ENCODE peak calls at places on chromosomes 2 and 18, in ten cellular contexts. Z is activated T-cell treated with anti-CD3 and anti-CD28 coated beads, Interleukin-2, amount 50 U/mL, for 4 hours; Q is GM03348; Y is NCI-H510A; H is GM04503; U is activated CD8-positive, alpha-beta memory T cell treated with anti-CD3 and anti-CD28 coated beads for 24 hours; N is stromal cell of bone marrow; G is RPMI7951; E is IMR-90; F is pancreas. A is an unnamed sample.

GRCh38 chr2:15841776-15842554 is 98.4 kb upstream of the MYCN start:
- DNase-seq in Z (no peak), Y (no peak), N (no peak), H (no peak), F (no peak), G (no peak), E (no peak), U (no peak), Q (no peak), A (no peak)

GRCh38 chr2:111054791-111055627 is 65.7 kb upstream of the BCL2L11 start:
- DNase-seq in Q (no peak), H (no peak), F (no peak), G (no peak), N (no peak), E (no peak), Z (no peak), Y (peak), U (peak), A (no peak)

GRCh38 chr2:197599285-197599965 is 76.0 kb downstream of the RFTN2 start:
- DNase-seq in F (no peak), Z (peak), E (peak), Q (peak), G (peak), H (no peak), Y (peak), U (no peak), N (peak), A (no peak)

GRCh38 chr2:240237609-240238151 is 97.2 kb upstream of the OTOS start:
- DNase-seq in Y (no peak), G (peak), E (peak), Z (no peak), Q (no peak), H (no peak), F (peak), U (peak), N (no peak), A (no peak)

GRCh38 chr2:177553176-177553909 is 160.8 kb downstream of the AGPS start:
- DNase-seq in G (peak), U (no peak), N (peak), Z (no peak), Y (no peak), F (no peak), E (peak), Q (peak), H (no peak), A (peak)

GRCh38 chr2:177187631-177188312 is 24.8 kb upstream of the HNRNPA3 start:
- DNase-seq in U (no peak), G (peak), F (no peak), N (peak), Y (no peak), Q (peak), E (peak), Z (no peak), H (peak), A (no peak)

GRCh38 chr2:237254369-237254861 is 159.5 kb downstream of the COL6A3 start:
- DNase-seq in H (peak), Q (peak), E (peak), Z (no peak), U (no peak), N (peak), F (no peak), G (peak), Y (no peak), A (no peak)

GRCh38 chr18:10285283-10285640 is 169.2 kb upstream of the APCDD1 start:
- DNase-seq in U (no peak), H (no peak), G (no peak), Z (no peak), N (no peak), F (no peak), E (no peak), Y (no peak), Q (no peak), A (peak)

GRCh38 chr2:73894475-73894850 is 1.7 kb downstream of the ACTG2 start:
- DNase-seq in Z (no peak), G (no peak), Y (no peak), E (no peak), H (no peak), N (no peak), Q (no peak), U (no peak), F (no peak), A (no peak)

GRCh38 chr2:61179701-61180639 is 18.0 kb downstream of the C2orf74 start:
- DNase-seq in Z (no peak), Y (no peak), U (peak), Q (peak), G (peak), F (peak), N (peak), E (peak), H (peak), A (peak)

GRCh38 chr2:7225848-7226247 is 308.6 kb downstream of the RNF144A start:
- DNase-seq in Z (no peak), F (no peak), Y (no peak), U (no peak), N (no peak), H (no peak), G (no peak), Q (no peak), E (no peak), A (no peak)

GRCh38 chr2:37026050-37026449 is 58.1 kb downstream of the HEATR5B start:
- DNase-seq in E (no peak), Y (peak), H (no peak), Z (no peak), N (no peak), F (no peak), Q (no peak), G (peak), U (no peak), A (no peak)

GRCh38 chr2:43838560-43839267 is at the start of the genes ABCG5 and ABCG8:
- DNase-seq in G (no peak), H (no peak), E (no peak), Y (no peak), N (no peak), Z (no peak), Q (no peak), U (no peak), F (no peak), A (no peak)

GRCh38 chr2:170141865-170142264 is 36.1 kb upstream of the MYO3B start:
- DNase-seq in E (no peak), Z (no peak), H (no peak), G (no peak), N (no peak), Q (no peak), Y (no peak), F (no peak), U (no peak), A (no peak)

GRCh38 chr2:189369566-189369965 is 71.7 kb upstream of the WDR75 start:
- DNase-seq in G (peak), N (peak), Q (peak), F (no peak), E (peak), U (no peak), Y (no peak), H (no peak), Z (no peak), A (no peak)

GRCh38 chr2:201697899-201698298 is 545 bp downstream of the MPP4 start:
- DNase-seq in F (no peak), N (peak), Q (peak), Y (no peak), H (peak), E (peak), G (peak), Z (no peak), U (no peak), A (no peak)

GRCh38 chr2:655626-656025 is 21.6 kb downstream of the TMEM18 start:
- DNase-seq in G (peak), Q (peak), Y (no peak), E (peak), N (no peak), F (no peak), U (peak), H (no peak), Z (no peak), A (no peak)

GRCh38 chr18:72727038-72727690 is 140.6 kb downstream of the NETO1 start:
- DNase-seq in Y (no peak), N (no peak), G (peak), Z (no peak), U (no peak), Q (no peak), F (no peak), E (no peak), H (no peak), A (no peak)

GRCh38 chr2:170324640-170325046 is 146.7 kb downstream of the MYO3B start:
- DNase-seq in E (peak), H (no peak), N (peak), Q (peak), U (no peak), G (peak), Y (peak), Z (peak), F (peak), A (peak)

GRCh38 chr2:9164112-9164608 is 42.5 kb upstream of the ASAP2 start:
- DNase-seq in E (no peak), H (no peak), U (no peak), Z (no peak), G (no peak), N (no peak), Y (no peak), Q (no peak), F (no peak), A (no peak)

GRCh38 chr2:240564191-240564570 is 4.0 kb downstream of the DUSP28 start:
- DNase-seq in Y (no peak), Z (no peak), F (no peak), U (peak), E (no peak), N (no peak), Q (no peak), G (no peak), H (no peak), A (no peak)

GRCh38 chr2:48411030-48411429 is 118.9 kb upstream of the STON1 start:
- DNase-seq in E (no peak), H (no peak), U (no peak), Z (no peak), Y (no peak), F (no peak), Q (no peak), G (no peak), N (no peak), A (no peak)

GRCh38 chr2:21836261-21836660 is 712.5 kb downstream of the TDRD15 start:
- DNase-seq in N (peak), Q (no peak), H (no peak), G (no peak), E (peak), F (no peak), U (no peak), Z (no peak), Y (no peak), A (no peak)

GRCh38 chr2:147386284-147386683 is 458.5 kb upstream of the ACVR2A start:
- DNase-seq in H (no peak), G (no peak), F (no peak), U (no peak), E (no peak), Y (no peak), Z (no peak), N (no peak), Q (no peak), A (no peak)

GRCh38 chr2:223465793-223466192 is 136.4 kb downstream of the SCG2 start:
- DNase-seq in Q (peak), G (peak), F (peak), E (peak), H (peak), Y (no peak), Z (no peak), N (peak), U (no peak), A (peak)

GRCh38 chr18:64037812-64038414 is 68.0 kb downstream of the SERPINB8 start:
- DNase-seq in F (no peak), Y (no peak), E (peak), Q (peak), H (peak), U (no peak), Z (no peak), G (peak), N (peak), A (peak)

GRCh38 chr2:157492189-157492773 is 48.4 kb upstream of the CYTIP start:
- DNase-seq in Q (peak), G (peak), N (peak), F (peak), U (peak), E (peak), Y (peak), H (no peak), Z (peak), A (peak)

GRCh38 chr18:73040247-73040646 is 172.5 kb upstream of the NETO1 start:
- DNase-seq in U (no peak), F (no peak), Y (no peak), N (no peak), H (no peak), E (no peak), Q (no peak), Z (no peak), G (no peak), A (no peak)

GRCh38 chr18:7946724-7947377 is 379.7 kb downstream of the PTPRM start:
- DNase-seq in Q (peak), F (peak), Y (peak), E (peak), U (no peak), H (no peak), Z (peak), G (peak), N (peak), A (peak)

GRCh38 chr2:127052068-127052770 is 54.7 kb downstream of the BIN1 start:
- DNase-seq in H (no peak), N (no peak), Y (no peak), E (no peak), Q (no peak), G (no peak), Z (peak), U (no peak), F (no peak), A (peak)

GRCh38 chr2:234676109-234676858 is 179.4 kb upstream of the ARL4C start:
- DNase-seq in H (no peak), F (no peak), E (no peak), U (no peak), N (no peak), Q (no peak), Z (no peak), G (no peak), Y (peak), A (no peak)

GRCh38 chr2:200913654-200914053 is 24.5 kb downstream of the NIF3L1 start:
- DNase-seq in Q (peak), E (peak), G (no peak), H (peak), Y (no peak), N (peak), F (no peak), Z (no peak), U (no peak), A (no peak)

GRCh38 chr18:75341267-75341666 is 86.2 kb downstream of the SMIM21 start:
- DNase-seq in G (no peak), U (no peak), Z (no peak), H (no peak), F (no peak), Q (no peak), N (no peak), E (no peak), Y (no peak), A (no peak)

GRCh38 chr2:132965469-132965868 is 295.5 kb upstream of the LYPD1 start:
- DNase-seq in U (no peak), N (no peak), Z (no peak), H (no peak), Q (no peak), E (no peak), G (no peak), Y (no peak), F (no peak), A (no peak)

GRCh38 chr2:85369500-85369899 is 14.9 kb downstream of the ELMOD3 start:
- DNase-seq in H (no peak), Z (no peak), U (no peak), F (no peak), Q (no peak), G (no peak), N (no peak), E (no peak), Y (peak), A (no peak)